ENCODE peak calls at places on chromosomes 6 and 20, in five cellular contexts. Y, Q, B, A and I are unnamed samples.

GRCh38 chr6:144066745-144067484 is 28.5 kb downstream of the SF3B5 start:
- DNase-seq in B (no peak), A (no peak), Y (no peak), Q (no peak), I (no peak)

GRCh38 chr6:16217156-16217721 is 21.1 kb upstream of the GMPR start:
- DNase-seq in Y (no peak), A (no peak), Q (no peak), B (no peak), I (no peak)

GRCh38 chr6:151635741-151636140 is 141.9 kb downstream of the CCDC170 start:
- DNase-seq in Y (no peak), Q (no peak), B (no peak), A (no peak), I (no peak)

GRCh38 chr6:134456284-134456683 is 138.4 kb upstream of the SGK1 start:
- DNase-seq in Y (peak), A (no peak), Q (no peak), B (no peak), I (no peak)

GRCh38 chr6:14966902-14967711 is 278.8 kb upstream of the JARID2 start:
- DNase-seq in A (no peak), B (no peak), Q (no peak), Y (no peak), I (no peak)

GRCh38 chr6:48825501-48826317 is 637.3 kb downstream of the MMUT start:
- DNase-seq in B (no peak), Y (peak), A (no peak), Q (no peak), I (no peak)

GRCh38 chr6:52551483-52552277 is 25.2 kb downstream of the TRAM2 start:
- DNase-seq in Q (no peak), A (peak), B (peak), Y (peak), I (peak)

GRCh38 chr6:37582309-37582708 is 82.6 kb upstream of the CCDC167 start:
- DNase-seq in Q (no peak), A (no peak), Y (peak), B (no peak), I (no peak)

GRCh38 chr6:33169286-33170175 is 22.7 kb downstream of the COL11A2 start:
- DNase-seq in Q (no peak), B (no peak), Y (no peak), A (no peak), I (no peak)

GRCh38 chr6:33987531-33988021 is 158.3 kb downstream of the GRM4 start:
- DNase-seq in A (no peak), Q (no peak), B (peak), Y (peak), I (peak)

GRCh38 chr6:105897131-105897530 is 189.0 kb upstream of the PRDM1 start:
- DNase-seq in B (no peak), Q (no peak), A (no peak), Y (no peak), I (no peak)

GRCh38 chr6:158042245-158042798 is 60.7 kb downstream of the SYNJ2 start:
- DNase-seq in B (no peak), A (no peak), Q (no peak), Y (peak), I (no peak)

GRCh38 chr6:153096031-153096430 is 35.1 kb downstream of the RGS17 start:
- DNase-seq in A (no peak), B (no peak), Q (no peak), Y (no peak), I (no peak)

GRCh38 chr20:36812601-36813000 is 39.0 kb upstream of the DSN1 start:
- DNase-seq in A (no peak), Y (no peak), B (no peak), Q (no peak), I (no peak)

GRCh38 chr6:30681696-30682180 is 4.7 kb downstream of the PPP1R18 start:
- DNase-seq in B (no peak), Q (no peak), A (no peak), Y (no peak), I (no peak)

GRCh38 chr6:107304421-107305025 is 154.8 kb downstream of the PDSS2 start:
- DNase-seq in Q (no peak), B (no peak), A (no peak), Y (peak), I (no peak)

GRCh38 chr6:128131566-128131965 is 230.7 kb upstream of the THEMIS start:
- DNase-seq in Q (no peak), B (no peak), A (no peak), Y (peak), I (no peak)

GRCh38 chr6:83199865-83200230 is 6.7 kb downstream of the RWDD2A start:
- DNase-seq in A (no peak), Y (peak), Q (no peak), B (no peak), I (no peak)

GRCh38 chr6:64838726-64839125 is 868.3 kb downstream of the EYS start:
- DNase-seq in B (peak), Y (peak), Q (no peak), A (no peak), I (no peak)

GRCh38 chr6:12892201-12892600 is 175.6 kb downstream of the PHACTR1 start:
- DNase-seq in Y (no peak), Q (no peak), A (no peak), B (no peak), I (no peak)

GRCh38 chr20:8399963-8400362 is 267.9 kb downstream of the PLCB1 start:
- DNase-seq in A (no peak), Y (no peak), Q (no peak), B (no peak), I (no peak)